ENCODE peak calls at places on chromosomes 5 and 9, in eight cellular contexts. G, E, N, A, H, X, S and K are unnamed samples.

GRCh38 chr9:79809931-79810330 is 238.2 kb downstream of the TLE4 start:
- DNase-seq in G (no peak), E (no peak), N (peak), A (peak), H (no peak), X (no peak), S (no peak), K (no peak)

GRCh38 chr5:125775896-125776295 is 647.3 kb upstream of the GRAMD2B start:
- DNase-seq in G (no peak), E (no peak), N (no peak), A (no peak), H (no peak), X (no peak), S (no peak), K (no peak)

GRCh38 chr5:53418409-53418808 is 62.0 kb upstream of the FST start:
- DNase-seq in G (no peak), E (no peak), N (peak), A (no peak), H (no peak), X (no peak), S (no peak), K (no peak)

GRCh38 chr5:41682641-41683040 is 172.2 kb upstream of the PLCXD3 start:
- DNase-seq in G (no peak), E (no peak), N (no peak), A (no peak), H (no peak), X (no peak), S (no peak), K (no peak)

GRCh38 chr5:112276996-112277395 is 142.1 kb downstream of the EPB41L4A start:
- DNase-seq in G (no peak), E (no peak), N (no peak), A (no peak), H (no peak), X (no peak), S (no peak), K (no peak)

GRCh38 chr5:140633081-140633471 is at the start of gene CD14:
- DNase-seq in G (no peak), E (peak), N (peak), A (peak), H (peak), X (no peak), S (peak), K (no peak)

GRCh38 chr5:12413075-12413474 is 508.8 kb upstream of the CTNND2 start:
- DNase-seq in G (no peak), E (no peak), N (no peak), A (no peak), H (no peak), X (no peak), S (no peak), K (no peak)

GRCh38 chr9:117704024-117704575 is at the start of gene TLR4:
- DNase-seq in G (peak), E (no peak), N (peak), A (peak), H (peak), X (no peak), S (no peak), K (no peak)

GRCh38 chr5:136374003-136374402 is 8.7 kb upstream of the TRPC7 start:
- DNase-seq in G (peak), E (no peak), N (no peak), A (peak), H (peak), X (peak), S (peak), K (no peak)

GRCh38 chr9:4934976-4935672 is 49.9 kb upstream of the JAK2 start:
- DNase-seq in G (no peak), E (no peak), N (peak), A (no peak), H (no peak), X (no peak), S (no peak), K (no peak)

GRCh38 chr5:123651234-123651633 is 139.3 kb downstream of the CSNK1G3 start:
- DNase-seq in G (no peak), E (no peak), N (no peak), A (no peak), H (no peak), X (no peak), S (no peak), K (no peak)